ENCODE peak calls at places on chromosomes 12 and 14, in eight cellular contexts. M is iris pigment epithelial cell; K is neural progenitor cell; F is HTR-8/SVneo; A is esophagus squamous epithelium; L is CD4-positive, alpha-beta T cell; W is HS-5; U is HFFc6. H is an unnamed sample.

GRCh38 chr14:34222867-34223266 is 239.2 kb downstream of the SPTSSA start:
- DNase-seq in M (no peak), K (no peak), F (no peak), A (no peak), L (no peak), W (no peak), U (no peak), H (no peak)

GRCh38 chr14:94342334-94342934 is 19.3 kb upstream of the SERPINA6 start:
- DNase-seq in M (peak), K (no peak), F (peak), A (peak), L (no peak), W (peak), U (peak), H (peak)

GRCh38 chr12:45279916-45280547 is 64.1 kb downstream of the ANO6 start:
- DNase-seq in M (no peak), K (no peak), F (no peak), A (no peak), L (no peak), W (no peak), U (no peak), H (no peak)

GRCh38 chr14:75520852-75521251 is 1.4 kb upstream of the BATF start:
- DNase-seq in M (no peak), K (no peak), F (no peak), A (no peak), L (no peak), W (no peak), U (no peak), H (no peak)

GRCh38 chr14:57533214-57533613 is 39.6 kb upstream of the CCDC198 start:
- DNase-seq in M (peak), K (peak), F (no peak), A (no peak), L (no peak), W (no peak), U (no peak), H (no peak)

GRCh38 chr12:90827567-90827966 is 127.4 kb downstream of the CCER1 start:
- DNase-seq in M (no peak), K (no peak), F (no peak), A (no peak), L (no peak), W (no peak), U (no peak), H (no peak)

GRCh38 chr14:76768201-76768656 is 7.0 kb downstream of the VASH1 start:
- DNase-seq in M (peak), K (peak), F (no peak), A (no peak), L (peak), W (no peak), U (no peak), H (no peak)

GRCh38 chr14:36756221-36756620 is 94.6 kb downstream of the PAX9 start:
- DNase-seq in M (no peak), K (no peak), F (no peak), A (no peak), L (no peak), W (no peak), U (no peak), H (no peak)

GRCh38 chr12:103326190-103326589 is 169.6 kb downstream of the C12orf42 start:
- DNase-seq in M (no peak), K (peak), F (no peak), A (no peak), L (no peak), W (no peak), U (no peak), H (no peak)

GRCh38 chr14:31360919-31361662 is 59.3 kb downstream of the HEATR5A start:
- DNase-seq in M (peak), K (no peak), F (no peak), A (no peak), L (no peak), W (peak), U (peak), H (no peak)

GRCh38 chr12:627863-628805 is 35.1 kb downstream of the NINJ2 start:
- DNase-seq in M (no peak), K (no peak), F (no peak), A (no peak), L (no peak), W (no peak), U (no peak), H (no peak)

GRCh38 chr14:36570065-36570464 is 12.3 kb downstream of the NKX2-8 start:
- DNase-seq in M (no peak), K (no peak), F (no peak), A (no peak), L (no peak), W (no peak), U (no peak), H (no peak)

H was measured in Right ventricle myocardium inferior.